ENCODE peak calls at places on chromosomes 13 and 19, in eight cellular contexts. V, N, J, R, K, L, X and S are unnamed samples. For H3K4me1, the result is how much of the 10 kb centered on the place peaks cover.

GRCh38 chr19:48815870-48816501 is 5.2 kb upstream of the BCAT2 start:
- DNase-seq in V (peak), N (peak), J (no peak), R (peak), K (no peak), L (no peak), X (peak), S (no peak)

GRCh38 chr19:35975608-35976214 is 19.3 kb upstream of the SDHAF1 start:
- DNase-seq in V (peak), N (peak), J (no peak), R (no peak), K (no peak), L (no peak), X (no peak), S (no peak)

GRCh38 chr19:43318203-43318602 is 35.3 kb upstream of the CD177 start:
- DNase-seq in V (no peak), N (no peak), J (no peak), R (no peak), K (no peak), L (no peak), X (no peak), S (no peak)

GRCh38 chr19:3359850-3360493 is 6.4 kb upstream of the NFIC start:
- DNase-seq in V (no peak), N (peak), J (no peak), R (no peak), K (no peak), L (no peak), X (peak), S (no peak)

GRCh38 chr13:68047889-68048288 is 817.8 kb upstream of the PCDH9 start:
- DNase-seq in V (no peak), N (no peak), J (no peak), R (no peak), K (no peak), L (no peak), X (no peak), S (no peak)

GRCh38 chr13:32587774-32588165 is 1.5 kb downstream of the PDS5B start:
- DNase-seq in V (no peak), N (peak), J (no peak), R (no peak), K (no peak), L (no peak), X (no peak), S (no peak)

GRCh38 chr19:37914908-37915307 is 7.9 kb downstream of the SIPA1L3 start:
- DNase-seq in V (no peak), N (no peak), J (no peak), R (no peak), K (no peak), L (no peak), X (no peak), S (no peak)

GRCh38 chr19:38557205-38557799 is 60.5 kb downstream of the MAP4K1 start:
- DNase-seq in V (no peak), N (peak), J (peak), R (no peak), K (no peak), L (no peak), X (no peak), S (no peak)

GRCh38 chr13:42747399-42747873 is 33.9 kb upstream of the FAM216B start:
- DNase-seq in V (no peak), N (no peak), J (no peak), R (no peak), K (no peak), L (no peak), X (no peak), S (no peak)

GRCh38 chr19:12202250-12202649 is 39.4 kb downstream of the ZNF136 start:
- DNase-seq in V (no peak), N (peak), J (peak), R (peak), K (no peak), L (no peak), X (no peak), S (no peak)

GRCh38 chr13:55816976-55817601 is 1323.6 kb upstream of the PRR20A start:
- DNase-seq in V (no peak), N (no peak), J (no peak), R (no peak), K (no peak), L (no peak), X (no peak), S (no peak)

GRCh38 chr13:49441312-49441711 is 2.6 kb downstream of the CAB39L start:
- DNase-seq in V (no peak), N (no peak), J (no peak), R (no peak), K (no peak), L (no peak), X (no peak), S (no peak)

GRCh38 chr13:77310579-77311279 is 16.2 kb downstream of the MYCBP2 start:
- DNase-seq in V (no peak), N (no peak), J (no peak), R (no peak), K (no peak), L (no peak), X (no peak), S (no peak)

GRCh38 chr13:77312311-77312710 is 14.6 kb downstream of the MYCBP2 start:
- DNase-seq in V (no peak), N (no peak), J (no peak), R (no peak), K (no peak), L (no peak), X (no peak), S (no peak)

GRCh38 chr13:77310161-77310560 is 16.7 kb downstream of the MYCBP2 start:
- DNase-seq in V (no peak), N (no peak), J (no peak), R (no peak), K (no peak), L (no peak), X (no peak), S (no peak)

GRCh38 chr13:77316430-77316829 is 10.5 kb downstream of the MYCBP2 start:
- DNase-seq in V (no peak), N (no peak), J (no peak), R (no peak), K (no peak), L (no peak), X (no peak), S (no peak)

GRCh38 chr13:77313923-77314322 is 13.0 kb downstream of the MYCBP2 start:
- DNase-seq in V (no peak), N (no peak), J (no peak), R (no peak), K (no peak), L (no peak), X (no peak), S (no peak)
- TF ChIP-seq EP300 in V (no peak), N (no peak), J (no peak), R (no peak), K (no peak), L (no peak), X (no peak), S (no peak)

GRCh38 chr13:100546713-100547405 is 41.7 kb downstream of the GGACT start:
- DNase-seq in V (no peak), N (no peak), J (no peak), R (no peak), K (no peak), L (no peak), X (peak), S (no peak)
- H3K4me1 ChIP-seq in V (under half), N (under half), J (under half), R (under half), K (under half), L (half or more), X (under half), S (under half)

GRCh38 chr13:45417790-45418534 is at the start of gene SLC25A30:
- DNase-seq in V (peak), N (peak), J (peak), R (peak), K (peak), L (peak), X (peak), S (peak)

GRCh38 chr13:45412274-45413049 is 5.7 kb downstream of the SLC25A30 start:
- DNase-seq in V (no peak), N (no peak), J (no peak), R (no peak), K (no peak), L (no peak), X (no peak), S (no peak)

GRCh38 chr13:45413826-45414312 is 4.3 kb downstream of the SLC25A30 start:
- DNase-seq in V (no peak), N (no peak), J (no peak), R (no peak), K (no peak), L (no peak), X (no peak), S (no peak)

GRCh38 chr13:45416521-45417125 is 1.6 kb downstream of the SLC25A30 start:
- DNase-seq in V (no peak), N (peak), J (no peak), R (no peak), K (no peak), L (no peak), X (no peak), S (no peak)

DNA sequence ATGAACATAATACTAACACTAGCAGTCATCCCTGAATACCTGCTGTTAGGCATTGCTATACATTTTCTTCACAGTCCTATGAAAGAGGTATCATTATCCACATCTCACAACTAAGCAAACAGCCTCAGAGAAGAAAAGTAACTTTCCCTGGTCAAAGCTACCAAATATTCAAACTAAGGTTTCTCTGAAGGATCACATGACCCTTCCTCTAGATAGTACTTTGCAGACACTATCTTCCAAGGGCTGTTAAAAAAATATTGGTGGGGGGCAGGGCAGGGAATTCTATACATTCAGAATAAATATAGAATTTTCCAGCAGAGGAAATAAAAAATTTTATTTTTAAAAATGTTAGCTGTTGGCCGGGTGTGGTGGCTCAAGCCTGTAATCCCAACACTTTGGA is 3.1 kb downstream of the SLC25A30 start:
- DNase-seq in V (no peak), N (no peak), J (no peak), R (no peak), K (no peak), L (no peak), X (no peak), S (no peak)
- H3K4me3 ChIP-seq in V (peak), N (peak), J (no peak), R (peak), K (peak), L (peak), X (no peak), S (peak)

GRCh38 chr13:104389722-104390121 is 1323.5 kb upstream of the SLC10A2 start:
- DNase-seq in V (no peak), N (no peak), J (no peak), R (no peak), K (no peak), L (no peak), X (no peak), S (no peak)
- TF ChIP-seq EP300 in V (no peak), N (no peak), J (no peak), R (no peak), K (no peak), L (no peak), X (no peak), S (no peak)

DNA sequence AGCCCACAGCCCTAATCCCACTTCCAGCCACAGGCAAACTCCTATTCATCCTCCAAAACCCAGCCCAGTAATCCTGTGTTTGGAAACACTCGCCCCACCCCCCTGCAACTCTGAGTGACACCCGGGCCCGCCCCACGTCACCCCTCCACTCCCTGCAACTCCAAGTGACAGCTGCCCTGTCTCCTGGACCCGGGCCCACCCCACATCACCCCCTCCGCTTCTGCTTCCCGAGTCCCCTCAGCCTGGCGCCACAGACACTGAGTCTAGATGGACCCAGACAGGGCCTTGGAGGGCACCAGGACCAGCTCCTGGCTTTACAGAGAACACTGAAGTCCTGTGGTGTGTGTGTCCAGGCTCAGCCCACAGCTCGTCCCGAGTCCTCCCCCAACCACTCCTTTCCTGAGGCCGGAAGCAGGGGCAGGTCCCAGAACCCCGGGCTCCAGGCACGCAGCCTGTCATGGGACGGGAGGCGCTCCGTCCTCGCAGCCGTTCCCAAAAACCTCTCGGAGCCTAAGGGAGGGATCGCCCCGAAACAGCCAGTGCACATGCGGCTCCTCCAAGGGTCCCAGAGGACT is 7.7 kb downstream of the REXO1 start:
- DNase-seq in V (no peak), N (peak), J (no peak), R (no peak), K (no peak), L (no peak), X (no peak), S (no peak)
- H3K4me1 ChIP-seq in V (under half), N (under half), J (under half), R (half or more), K (under half), L (half or more), X (under half), S (under half)

GRCh38 chr13:91347996-91348905 is 764 bp downstream of the MIR17HG start:
- DNase-seq in V (peak), N (peak), J (peak), R (peak), K (peak), L (no peak), X (no peak), S (peak)
- H3K4me3 ChIP-seq in V (peak), N (peak), J (peak), R (peak), K (peak), L (peak), X (peak), S (peak)